ENCODE peak calls at places on chromosomes 5 and 9, in four cellular contexts. X is WTC11, C is fibroblast of lung, H is AG09319. D is an unnamed sample.

GRCh38 chr5:160357861-160358411 is 12.5 kb downstream of the C1QTNF2 start:
- DNase-seq in X (no peak), C (no peak), H (no peak), D (no peak)

GRCh38 chr9:85527331-85528015 is 214.3 kb downstream of the AGTPBP1 start:
- DNase-seq in C (no peak), X (no peak), H (no peak), D (no peak)

GRCh38 chr5:78610163-78610583 is 38.4 kb downstream of the LHFPL2 start:
- DNase-seq in C (no peak), X (no peak), H (no peak), D (no peak)

GRCh38 chr9:79492092-79492995 is 79.4 kb upstream of the TLE4 start:
- DNase-seq in X (no peak), C (no peak), H (no peak), D (no peak)

GRCh38 chr9:115649991-115650472 is 503.6 kb upstream of the PAPPA start:
- DNase-seq in H (peak; percentile 34), C (peak; percentile 99), X (no peak), D (no peak)

GRCh38 chr9:132014218-132014800 is 65.4 kb downstream of the MED27 start:
- DNase-seq in H (no peak), X (no peak), C (no peak), D (no peak)

GRCh38 chr9:109969559-109970237 is 189.7 kb downstream of the PALM2AKAP2 start:
- DNase-seq in H (no peak), X (no peak), C (no peak), D (no peak)

GRCh38 chr9:69122086-69122390 is 52.0 kb upstream of the TJP2 start:
- DNase-seq in H (no peak), X (peak; percentile 67), C (peak; percentile 71), D (peak; percentile 53)

GRCh38 chr9:715743-716400 is 125.6 kb upstream of the DMRT1 start:
- DNase-seq in C (peak; percentile 61), X (no peak), H (no peak), D (no peak)

GRCh38 chr9:116549061-116549664 is 137.9 kb upstream of the TRIM32 start:
- DNase-seq in H (peak; percentile 86), C (peak; percentile 97), X (no peak), D (peak; percentile 30)

GRCh38 chr5:42035526-42035925 is 110.4 kb downstream of the FBXO4 start:
- DNase-seq in C (no peak), H (no peak), X (no peak), D (no peak)

GRCh38 chr9:121218357-121219027 is 16.8 kb upstream of the RAB14 start:
- DNase-seq in C (no peak), X (no peak), H (no peak), D (no peak)

GRCh38 chr5:96597441-96598020 is 64.6 kb upstream of the CAST start:
- DNase-seq in C (peak; percentile 50), H (no peak), X (no peak), D (no peak)

GRCh38 chr5:61744690-61745619 is 412.9 kb downstream of the ZSWIM6 start:
- DNase-seq in H (no peak), X (no peak), C (no peak), D (no peak)
- TF ChIP-seq CTCF in H (no peak), X (no peak), C (no peak), D (no peak)

GRCh38 chr9:107422189-107422802 is 67.3 kb downstream of the KLF4 start:
- DNase-seq in C (peak; percentile 79), X (peak; percentile 89), H (peak; percentile 40), D (peak; percentile 78)
- TF ChIP-seq CTCF in C (peak; percentile 68), X (peak; percentile 65), H (peak; percentile 75), D (peak; percentile 56)

GRCh38 chr9:26863074-26863473 is 29.5 kb downstream of the CAAP1 start:
- DNase-seq in X (no peak), H (no peak), C (peak; percentile 20), D (no peak)
- TF ChIP-seq CTCF in X (no peak), H (peak; percentile 25), C (no peak), D (no peak)

DNA sequence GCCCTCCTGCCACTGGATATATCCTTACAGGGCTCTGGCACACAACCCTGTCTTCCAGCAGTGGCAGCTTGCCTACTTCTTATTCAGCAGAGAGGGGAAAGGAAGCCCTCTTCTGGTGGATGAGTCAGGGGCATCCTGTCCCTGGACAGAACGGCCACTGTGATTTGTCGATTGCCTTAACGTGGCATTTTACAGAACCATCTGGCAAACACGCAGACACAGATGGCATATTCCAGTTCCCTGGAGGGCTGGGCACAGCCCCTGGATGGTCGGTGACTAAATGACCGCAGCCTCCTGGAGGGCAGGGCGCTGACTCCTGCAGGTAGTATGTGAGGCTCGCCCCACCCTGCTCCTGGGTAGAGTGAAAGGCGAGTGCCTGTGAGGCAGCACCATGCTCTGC is 62.1 kb downstream of the DCP2 start:
- DNase-seq in C (no peak), X (no peak), H (no peak), D (peak; percentile 45)
- TF ChIP-seq CTCF in C (no peak), X (no peak), H (peak; percentile 5), D (no peak)

GRCh38 chr9:97874617-97875016 is 21.6 kb downstream of the FOXE1 start:
- DNase-seq in X (no peak), H (no peak), C (no peak), D (no peak)

GRCh38 chr9:97875111-97875510 is 22.1 kb downstream of the FOXE1 start:
- DNase-seq in H (no peak), C (no peak), X (no peak), D (no peak)

GRCh38 chr9:97876061-97876460 is 23.0 kb downstream of the FOXE1 start:
- DNase-seq in C (no peak), H (no peak), X (no peak), D (no peak)

GRCh38 chr9:97873877-97874276 is 20.9 kb downstream of the FOXE1 start:
- DNase-seq in X (no peak), H (no peak), C (no peak), D (no peak)

GRCh38 chr9:97873410-97873809 is 20.4 kb downstream of the FOXE1 start:
- DNase-seq in X (peak; percentile 20), H (no peak), C (no peak), D (no peak)
- TF ChIP-seq CTCF in X (no peak), H (no peak), C (no peak), D (no peak)

DNA sequence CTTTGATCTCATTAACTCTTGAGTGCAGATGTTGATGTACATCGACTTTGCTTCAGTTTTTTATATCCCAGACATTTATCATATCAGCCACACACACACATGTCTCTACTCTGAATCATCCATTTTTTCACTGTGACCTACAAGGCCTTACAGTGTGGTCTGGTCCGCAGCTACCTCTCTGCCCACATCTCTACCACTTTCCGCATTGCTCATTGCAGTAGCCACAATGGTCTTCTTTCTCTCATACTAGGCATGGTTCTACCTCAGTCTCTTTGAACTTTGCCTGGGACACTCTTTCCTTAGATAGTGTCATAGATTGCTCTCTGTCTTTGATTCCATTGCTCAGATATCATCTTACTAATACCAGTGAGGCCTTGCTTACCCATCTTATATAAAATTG is 87.9 kb upstream of the FSD1L start:
- DNase-seq in H (no peak), X (no peak), C (peak; percentile 34), D (no peak)
- TF ChIP-seq CTCF in H (no peak), X (no peak), C (no peak), D (no peak)

GRCh38 chr5:167155387-167156051 is 1135.9 kb upstream of the WWC1 start:
- DNase-seq in H (no peak), X (no peak), C (no peak), D (no peak)

GRCh38 chr5:167160388-167160787 is 1131.1 kb upstream of the WWC1 start:
- DNase-seq in H (no peak), C (no peak), X (no peak), D (no peak)

GRCh38 chr5:167156446-167156845 is 1135.0 kb upstream of the WWC1 start:
- DNase-seq in X (no peak), H (no peak), C (no peak), D (no peak)

DNA sequence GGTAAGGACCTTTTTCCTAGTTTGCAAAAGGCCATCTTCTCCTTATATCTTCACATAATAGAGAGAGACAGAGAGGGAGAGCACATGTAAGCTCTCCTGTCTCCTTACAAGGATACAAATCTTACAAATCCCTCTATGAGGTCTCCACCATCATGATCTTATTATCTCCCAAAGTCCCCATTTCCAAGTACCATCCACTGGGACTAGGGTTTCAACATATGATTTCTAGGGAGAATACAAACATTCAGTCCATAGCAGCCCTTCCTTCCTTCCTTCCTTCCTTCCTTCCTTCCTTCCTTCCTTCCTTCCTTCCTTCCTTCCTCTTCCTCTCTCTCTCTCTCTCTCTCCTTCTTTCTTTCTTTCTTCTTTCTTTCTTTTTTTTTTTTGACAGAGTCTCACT is 1132.9 kb upstream of the WWC1 start:
- DNase-seq in C (no peak), H (no peak), X (no peak), D (no peak)
- TF ChIP-seq CTCF in C (no peak), H (no peak), X (no peak), D (no peak)

GRCh38 chr9:5869315-5870019 is 21.2 kb upstream of the MLANA start:
- DNase-seq in C (no peak), X (peak; percentile 63), H (no peak), D (peak; percentile 23)
- TF ChIP-seq CTCF in C (no peak), X (peak; percentile 56), H (no peak), D (no peak)